ENCODE peak calls at places on chromosomes 12 and 14, in five cellular contexts. A, L, E, B and D are unnamed samples.

GRCh38 chr14:58978336-58978735 is 210.1 kb upstream of the DAAM1 start:
- DNase-seq in E (no peak), A (peak; percentile 42), L (no peak), B (no peak), D (no peak)

GRCh38 chr12:131832393-131833231 is 4.4 kb downstream of the MMP17 start:
- DNase-seq in B (peak; percentile 87), E (peak; percentile 83), A (peak; percentile 90), L (no peak), D (no peak)

GRCh38 chr14:75295061-75295461 is 16.4 kb downstream of the FOS start:
- DNase-seq in L (peak; percentile 69), A (peak; percentile 51), E (peak; percentile 87), B (peak; percentile 88), D (no peak)

GRCh38 chr12:25424186-25424854 is 128.8 kb downstream of the LMNTD1 start:
- DNase-seq in B (no peak), L (no peak), A (no peak), E (no peak), D (no peak)

GRCh38 chr12:116708826-116709756 is 28.8 kb downstream of the SPRING1 start:
- DNase-seq in A (peak; percentile 44), E (peak; percentile 74), L (peak; percentile 74), B (no peak), D (no peak)

GRCh38 chr12:10186299-10186698 is 7.5 kb downstream of the TMEM52B start:
- DNase-seq in B (peak; percentile 69), A (no peak), E (no peak), L (peak; percentile 28), D (peak; percentile 91)

GRCh38 chr12:49939307-49939706 is 11.2 kb upstream of the AQP2 start:
- DNase-seq in E (no peak), B (no peak), L (no peak), A (no peak), D (no peak)

GRCh38 chr12:131770120-131770519 is 58.1 kb upstream of the MMP17 start:
- DNase-seq in L (no peak), A (no peak), B (no peak), E (no peak), D (no peak)

GRCh38 chr12:40208707-40209106 is 16.1 kb upstream of the LRRK2 start:
- DNase-seq in E (no peak), A (no peak), L (no peak), B (no peak), D (no peak)

GRCh38 chr14:29242755-29243340 is 476.3 kb downstream of the FOXG1 start:
- DNase-seq in E (no peak), L (no peak), B (no peak), A (no peak), D (no peak)

GRCh38 chr14:90336401-90336800 is 4.7 kb upstream of the NRDE2 start:
- DNase-seq in L (no peak), B (no peak), E (no peak), A (no peak), D (no peak)

GRCh38 chr14:32939254-32940065 is 781 bp downstream of the NPAS3 start:
- DNase-seq in L (peak; percentile 68), E (no peak), A (peak; percentile 85), B (peak; percentile 95), D (no peak)

GRCh38 chr14:32940066-32940651 is 1.5 kb downstream of the NPAS3 start:
- DNase-seq in L (no peak), B (no peak), E (no peak), A (no peak), D (no peak)

GRCh38 chr14:32938719-32939253 is at the start of gene NPAS3:
- DNase-seq in E (no peak), B (no peak), A (no peak), L (no peak), D (no peak)

GRCh38 chr14:32940711-32941667 is 2.3 kb downstream of the NPAS3 start:
- DNase-seq in A (no peak), L (no peak), B (no peak), E (no peak), D (no peak)

GRCh38 chr14:32941668-32942065 is 3.0 kb downstream of the NPAS3 start:
- DNase-seq in E (no peak), A (no peak), L (no peak), B (no peak), D (no peak)
- H3K4me3 ChIP-seq in E (no peak overlapping the region), A (no peak overlapping the region), L (no peak overlapping the region), B (no peak overlapping the region), D (no peak overlapping the region)

DNA sequence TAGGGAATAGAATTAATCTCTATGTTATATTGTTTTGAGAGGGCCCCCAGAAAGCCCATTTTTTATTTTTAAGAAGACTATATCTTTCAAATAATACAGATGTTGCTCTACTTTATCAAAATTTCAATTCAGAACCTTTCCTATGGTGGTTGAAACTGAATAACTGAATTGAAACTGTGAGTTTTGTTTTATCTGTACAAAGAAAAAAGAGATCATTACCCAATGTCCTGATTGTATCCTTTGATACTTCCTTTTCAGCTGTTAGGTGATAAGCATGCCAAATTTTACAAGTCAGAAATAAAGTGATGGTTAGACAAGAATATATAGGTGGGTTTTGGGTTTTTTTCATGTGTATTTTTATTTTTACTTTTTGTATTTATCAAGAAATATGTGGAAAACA is 1293.1 kb upstream of the USP15 start:
- DNase-seq in A (no peak), E (no peak), B (no peak), L (no peak), D (no peak)
- TF ChIP-seq EP300 in A (no peak), E (no peak), B (no peak), L (no peak), D (no peak)

GRCh38 chr14:81392976-81393643 is 7.0 kb downstream of the STON2 start:
- DNase-seq in E (no peak), B (no peak), A (no peak), L (no peak), D (peak; percentile 75)
- H3K27ac ChIP-seq in E (no peak overlapping the region), B (no peak overlapping the region), A (no peak overlapping the region), L (no peak overlapping the region), D (no peak overlapping the region)

GRCh38 chr14:88321692-88322504 is 1.2 kb downstream of the KCNK10 start:
- DNase-seq in A (no peak), B (no peak), L (no peak), E (no peak), D (no peak)
- H3K4me3 ChIP-seq in A (no peak overlapping the region), B (no peak overlapping the region), L (no peak overlapping the region), E (no peak overlapping the region), D (no peak overlapping the region)

GRCh38 chr12:5276327-5276880 is 155.5 kb upstream of the NTF3 start:
- DNase-seq in A (no peak), E (no peak), B (no peak), L (no peak), D (no peak)

GRCh38 chr12:5280091-5280490 is 151.8 kb upstream of the NTF3 start:
- DNase-seq in E (no peak), B (no peak), L (no peak), A (no peak), D (peak; percentile 42)
- TF ChIP-seq EP300 in E (no peak), B (no peak), L (no peak), A (no peak), D (no peak)

DNA sequence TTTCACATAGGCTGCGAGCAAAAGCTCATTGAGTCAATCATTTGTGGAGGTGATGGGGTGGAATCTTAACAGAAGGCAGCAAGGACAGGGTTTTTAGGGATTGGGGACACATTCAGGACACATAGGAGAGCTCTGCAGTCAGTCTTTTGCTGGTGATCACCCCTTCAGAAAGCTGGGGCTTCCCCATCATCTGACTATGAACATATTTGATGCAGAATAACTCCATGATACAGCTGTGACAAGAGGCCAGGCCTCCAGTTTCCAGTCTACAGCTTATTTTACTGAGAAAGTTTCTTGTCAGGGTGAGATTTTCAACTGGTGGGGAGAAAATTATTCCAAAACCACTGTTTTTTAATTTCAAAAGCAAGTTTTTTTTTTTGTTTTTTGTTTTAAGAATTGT is 134.2 kb downstream of the TMEM30B start:
- DNase-seq in A (no peak), L (no peak), E (no peak), B (no peak), D (no peak)
- H3K27ac ChIP-seq in A (no peak overlapping the region), L (peak overlapping the region; percentile 33), E (no peak overlapping the region), B (peak overlapping the region; percentile 36), D (peak overlapping the region; percentile 65)

DNA sequence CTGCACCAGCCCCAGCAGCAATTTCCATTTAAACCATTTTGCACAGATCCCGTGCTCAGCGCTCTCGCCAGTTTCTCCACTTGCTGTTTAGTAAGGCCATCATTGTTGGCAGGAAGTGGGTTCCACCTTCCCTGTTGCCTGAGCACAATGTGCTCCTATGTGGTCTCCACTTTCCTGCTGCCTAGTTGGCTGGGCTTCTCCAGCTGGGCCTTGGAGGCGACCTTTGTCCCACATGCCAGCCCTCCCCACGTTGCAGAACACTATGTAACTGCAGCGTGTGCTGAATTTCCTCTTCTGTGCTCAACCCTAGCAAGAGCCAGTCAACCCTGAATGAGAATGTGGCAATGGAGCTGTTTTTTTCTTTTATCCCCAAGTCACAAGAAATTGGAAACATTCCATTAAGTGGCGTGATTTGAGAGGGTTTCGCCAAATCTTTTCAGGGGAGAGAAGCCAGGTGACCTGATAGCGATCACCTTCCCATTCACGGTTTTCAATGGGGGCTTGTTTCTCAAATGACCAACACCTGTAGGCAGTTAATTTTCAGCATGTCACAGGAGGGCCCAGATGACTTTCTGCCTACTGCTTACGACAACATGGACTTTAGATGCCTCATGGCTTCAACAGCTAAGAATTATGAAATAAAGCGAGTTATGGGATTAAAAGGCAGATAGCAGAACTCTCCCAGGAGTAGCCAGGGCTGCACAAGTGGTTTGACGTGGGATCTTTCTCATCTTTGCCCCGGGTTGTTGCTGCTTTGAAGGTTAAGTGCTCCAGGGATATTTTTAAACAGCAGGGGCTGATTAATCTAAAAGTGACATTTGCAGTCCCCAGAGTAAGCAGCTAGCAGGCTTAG is at the start of gene ACACB:
- DNase-seq in B (peak; percentile 90), A (peak; percentile 51), L (peak; percentile 86), E (no peak), D (no peak)
- H3K4me3 ChIP-seq in B (peak within 1 kb of the TSS; percentile 30), A (no peak within 1 kb of the TSS), L (peak within 1 kb of the TSS; percentile 11), E (no peak within 1 kb of the TSS), D (peak within 1 kb of the TSS; percentile 24)